ENCODE peak calls at places on chromosomes 2 and 18, in five cellular contexts. One of them, this sample, is unnamed.

GRCh38 chr18:42164556-42164955 is 209.5 kb downstream of the PIK3C3 start:
- DNase-seq in GM23338: no peak
- DNase-seq in ovary: no peak
- DNase-seq in lower leg skin: no peak
- DNase-seq in T-helper 17 cell: no peak
- DNase-seq in this sample: no peak

GRCh38 chr18:79921984-79922965 is 29.2 kb downstream of the SLC66A2 start:
- DNase-seq in GM23338: no peak
- DNase-seq in ovary: peak
- DNase-seq in lower leg skin: peak
- DNase-seq in T-helper 17 cell: no peak
- DNase-seq in this sample: no peak

GRCh38 chr18:67705748-67706147 is 189.2 kb upstream of the DSEL start:
- DNase-seq in GM23338: peak
- DNase-seq in ovary: no peak
- DNase-seq in lower leg skin: no peak
- DNase-seq in T-helper 17 cell: no peak
- DNase-seq in this sample: no peak

GRCh38 chr2:167939513-167940360 is 307.7 kb downstream of the STK39 start:
- DNase-seq in GM23338: no peak
- DNase-seq in ovary: no peak
- DNase-seq in lower leg skin: no peak
- DNase-seq in T-helper 17 cell: no peak
- DNase-seq in this sample: no peak

GRCh38 chr2:16037808-16038457 is 97.6 kb downstream of the MYCN start:
- DNase-seq in GM23338: no peak
- DNase-seq in ovary: no peak
- DNase-seq in lower leg skin: no peak
- DNase-seq in T-helper 17 cell: no peak
- DNase-seq in this sample: no peak

GRCh38 chr18:54222922-54223567 is 1.4 kb downstream of the MBD2 start:
- DNase-seq in GM23338: no peak
- DNase-seq in ovary: no peak
- DNase-seq in lower leg skin: no peak
- DNase-seq in T-helper 17 cell: no peak
- DNase-seq in this sample: no peak

GRCh38 chr2:118576109-118576855 is 271.2 kb downstream of the EN1 start:
- DNase-seq in GM23338: no peak
- DNase-seq in ovary: no peak
- DNase-seq in lower leg skin: no peak
- DNase-seq in T-helper 17 cell: no peak
- DNase-seq in this sample: no peak

GRCh38 chr2:221791840-221792239 is 219.7 kb upstream of the EPHA4 start:
- DNase-seq in GM23338: no peak
- DNase-seq in ovary: no peak
- DNase-seq in lower leg skin: no peak
- DNase-seq in T-helper 17 cell: no peak
- DNase-seq in this sample: no peak

GRCh38 chr2:985317-985898 is 34.8 kb downstream of the SNTG2 start:
- DNase-seq in GM23338: no peak
- DNase-seq in ovary: no peak
- DNase-seq in lower leg skin: no peak
- DNase-seq in T-helper 17 cell: no peak
- DNase-seq in this sample: no peak

GRCh38 chr2:140401056-140401455 is 1620.9 kb upstream of the NXPH2 start:
- DNase-seq in GM23338: no peak
- DNase-seq in ovary: no peak
- DNase-seq in lower leg skin: no peak
- DNase-seq in T-helper 17 cell: no peak
- DNase-seq in this sample: no peak

GRCh38 chr2:120231974-120232635 is 8.9 kb upstream of the TMEM185B start:
- DNase-seq in GM23338: no peak
- DNase-seq in ovary: peak
- DNase-seq in lower leg skin: peak
- DNase-seq in T-helper 17 cell: peak
- DNase-seq in this sample: no peak

GRCh38 chr2:156892449-156893335 is 364.8 kb upstream of the GALNT5 start:
- DNase-seq in GM23338: peak
- DNase-seq in ovary: no peak
- DNase-seq in lower leg skin: no peak
- DNase-seq in T-helper 17 cell: no peak
- DNase-seq in this sample: no peak

GRCh38 chr2:128314348-128315121 is 4.1 kb downstream of the HS6ST1 start:
- DNase-seq in GM23338: no peak
- DNase-seq in ovary: no peak
- DNase-seq in lower leg skin: peak
- DNase-seq in T-helper 17 cell: no peak
- DNase-seq in this sample: no peak

GRCh38 chr18:79926306-79926705 is 25.1 kb downstream of the SLC66A2 start:
- DNase-seq in GM23338: no peak
- DNase-seq in ovary: peak
- DNase-seq in lower leg skin: peak
- DNase-seq in T-helper 17 cell: no peak
- DNase-seq in this sample: no peak

GRCh38 chr18:10368456-10369453 is 85.7 kb upstream of the APCDD1 start:
- DNase-seq in GM23338: no peak
- DNase-seq in ovary: no peak
- DNase-seq in lower leg skin: no peak
- DNase-seq in T-helper 17 cell: no peak
- DNase-seq in this sample: no peak

GRCh38 chr2:37349376-37349775 is 4.9 kb downstream of the QPCT start:
- DNase-seq in GM23338: peak
- DNase-seq in ovary: no peak
- DNase-seq in lower leg skin: no peak
- DNase-seq in T-helper 17 cell: no peak
- DNase-seq in this sample: no peak

GRCh38 chr2:11967946-11968465 is 221.6 kb downstream of the LPIN1 start:
- DNase-seq in GM23338: no peak
- DNase-seq in ovary: no peak
- DNase-seq in lower leg skin: no peak
- DNase-seq in T-helper 17 cell: no peak
- DNase-seq in this sample: peak

GRCh38 chr2:201148434-201148833 is 32.5 kb downstream of the CFLAR start:
- DNase-seq in GM23338: no peak
- DNase-seq in ovary: no peak
- DNase-seq in lower leg skin: no peak
- DNase-seq in T-helper 17 cell: no peak
- DNase-seq in this sample: no peak

GRCh38 chr2:25324905-25325592 is 16.7 kb downstream of the DNMT3A start:
- DNase-seq in GM23338: no peak
- DNase-seq in ovary: peak
- DNase-seq in lower leg skin: no peak
- DNase-seq in T-helper 17 cell: no peak
- DNase-seq in this sample: peak

GRCh38 chr18:31190919-31191318 is 28.3 kb upstream of the DSC1 start:
- DNase-seq in GM23338: peak
- DNase-seq in ovary: no peak
- DNase-seq in lower leg skin: no peak
- DNase-seq in T-helper 17 cell: no peak
- DNase-seq in this sample: no peak

GRCh38 chr2:696463-696862 is 19.3 kb upstream of the TMEM18 start:
- DNase-seq in GM23338: no peak
- DNase-seq in ovary: no peak
- DNase-seq in lower leg skin: no peak
- DNase-seq in T-helper 17 cell: no peak
- DNase-seq in this sample: no peak

GRCh38 chr2:150142561-150142960 is 344.9 kb downstream of the RND3 start:
- DNase-seq in GM23338: no peak
- DNase-seq in ovary: no peak
- DNase-seq in lower leg skin: no peak
- DNase-seq in T-helper 17 cell: no peak
- DNase-seq in this sample: no peak

GRCh38 chr2:767440-767839 is 90.2 kb upstream of the TMEM18 start:
- DNase-seq in GM23338: no peak
- DNase-seq in ovary: no peak
- DNase-seq in lower leg skin: no peak
- DNase-seq in T-helper 17 cell: no peak
- DNase-seq in this sample: no peak

GRCh38 chr18:79625195-79625923 is 54.2 kb upstream of the CTDP1 start:
- DNase-seq in GM23338: no peak
- DNase-seq in ovary: no peak
- DNase-seq in lower leg skin: peak
- DNase-seq in T-helper 17 cell: no peak
- DNase-seq in this sample: no peak

GRCh38 chr2:46335404-46335965 is 38.3 kb downstream of the EPAS1 start:
- DNase-seq in GM23338: peak
- DNase-seq in ovary: peak
- DNase-seq in lower leg skin: peak
- DNase-seq in T-helper 17 cell: no peak
- DNase-seq in this sample: no peak

GRCh38 chr18:10420561-10421352 is 33.7 kb upstream of the APCDD1 start:
- DNase-seq in GM23338: no peak
- DNase-seq in ovary: no peak
- DNase-seq in lower leg skin: no peak
- DNase-seq in T-helper 17 cell: no peak
- DNase-seq in this sample: no peak

GRCh38 chr2:30361751-30362394 is 85.2 kb upstream of the LCLAT1 start:
- DNase-seq in GM23338: no peak
- DNase-seq in ovary: no peak
- DNase-seq in lower leg skin: peak
- DNase-seq in T-helper 17 cell: no peak
- DNase-seq in this sample: no peak

GRCh38 chr2:147433822-147434221 is 411.0 kb upstream of the ACVR2A start:
- DNase-seq in GM23338: no peak
- DNase-seq in ovary: no peak
- DNase-seq in lower leg skin: no peak
- DNase-seq in T-helper 17 cell: no peak
- DNase-seq in this sample: no peak

GRCh38 chr2:158781562-158781961 is 13.6 kb upstream of the DAPL1 start:
- DNase-seq in GM23338: no peak
- DNase-seq in ovary: no peak
- DNase-seq in lower leg skin: no peak
- DNase-seq in T-helper 17 cell: no peak
- DNase-seq in this sample: peak

GRCh38 chr2:47906261-47907096 is at the start of gene FBXO11:
- DNase-seq in GM23338: peak
- DNase-seq in ovary: peak
- DNase-seq in lower leg skin: peak
- DNase-seq in T-helper 17 cell: peak
- DNase-seq in this sample: peak

GRCh38 chr2:10079192-10079930 is 850 bp downstream of the CYS1 start:
- DNase-seq in GM23338: peak
- DNase-seq in ovary: peak
- DNase-seq in lower leg skin: no peak
- DNase-seq in T-helper 17 cell: no peak
- DNase-seq in this sample: peak

GRCh38 chr2:150885236-150885635 is 376.4 kb downstream of the RBM43 start:
- DNase-seq in GM23338: no peak
- DNase-seq in ovary: no peak
- DNase-seq in lower leg skin: no peak
- DNase-seq in T-helper 17 cell: no peak
- DNase-seq in this sample: no peak